ENCODE peak calls at places on chromosomes 7 and 10, in five cellular contexts. U is cardiac muscle cell, P is HCT116, F is spleen, B is foreskin keratinocyte. Q is an unnamed sample. For H3K27me3, the result is how much of the 10 kb centered on the place peaks cover.

GRCh38 chr10:105243381-105243780 is 602.3 kb downstream of the SORCS3 start:
- DNase-seq in U (no peak), P (no peak), F (no peak), B (peak), Q (no peak)

GRCh38 chr7:1748076-1748750 is 78.1 kb downstream of the ELFN1 start:
- DNase-seq in U (no peak), P (no peak), F (peak), B (no peak), Q (no peak)

GRCh38 chr10:1517684-1518083 is 219.6 kb downstream of the ADARB2 start:
- DNase-seq in U (no peak), P (no peak), F (no peak), B (no peak), Q (no peak)

GRCh38 chr10:132142396-132143161 is 44.2 kb upstream of the DPYSL4 start:
- DNase-seq in U (peak), P (no peak), F (peak), B (no peak), Q (peak)

GRCh38 chr10:70455213-70455630 is 13.7 kb upstream of the NODAL start:
- DNase-seq in U (no peak), P (no peak), F (no peak), B (no peak), Q (no peak)

GRCh38 chr7:94701555-94701973 is 45.6 kb upstream of the SGCE start:
- DNase-seq in U (peak), P (peak), F (no peak), B (peak), Q (no peak)

GRCh38 chr10:30433779-30434272 is at the start of gene MAP3K8:
- DNase-seq in U (peak), P (peak), F (peak), B (peak), Q (peak)

GRCh38 chr7:37442268-37442667 is 6.4 kb downstream of the ELMO1 start:
- DNase-seq in U (no peak), P (no peak), F (no peak), B (no peak), Q (no peak)

GRCh38 chr10:103870503-103870902 is 15.1 kb upstream of the SH3PXD2A start:
- DNase-seq in U (peak), P (no peak), F (no peak), B (peak), Q (no peak)

GRCh38 chr10:112689327-112689726 is 242.3 kb downstream of the VTI1A start:
- DNase-seq in U (peak), P (peak), F (no peak), B (no peak), Q (no peak)

GRCh38 chr10:29804025-29804852 is 169.5 kb upstream of the SVIL start:
- DNase-seq in U (peak), P (peak), F (no peak), B (peak), Q (no peak)

GRCh38 chr10:58818889-58819288 is 306.2 kb downstream of the BICC1 start:
- DNase-seq in U (peak), P (no peak), F (no peak), B (no peak), Q (no peak)

GRCh38 chr10:5497289-5497688 is 2.1 kb downstream of the CALML5 start:
- DNase-seq in U (no peak), P (no peak), F (no peak), B (no peak), Q (no peak)

GRCh38 chr7:76505168-76506080 is 4.9 kb upstream of the UPK3B start:
- DNase-seq in U (no peak), P (no peak), F (peak), B (no peak), Q (no peak)

GRCh38 chr7:90719159-90719558 is 123.0 kb downstream of the CDK14 start:
- DNase-seq in U (no peak), P (no peak), F (no peak), B (no peak), Q (no peak)

GRCh38 chr7:90723866-90724265 is 127.7 kb downstream of the CDK14 start:
- DNase-seq in U (no peak), P (no peak), F (no peak), B (peak), Q (no peak)

GRCh38 chr7:90720970-90721768 is 125.0 kb downstream of the CDK14 start:
- DNase-seq in U (peak), P (no peak), F (no peak), B (peak), Q (no peak)

GRCh38 chr7:90723233-90723632 is 127.1 kb downstream of the CDK14 start:
- DNase-seq in U (no peak), P (no peak), F (no peak), B (no peak), Q (no peak)

DNA sequence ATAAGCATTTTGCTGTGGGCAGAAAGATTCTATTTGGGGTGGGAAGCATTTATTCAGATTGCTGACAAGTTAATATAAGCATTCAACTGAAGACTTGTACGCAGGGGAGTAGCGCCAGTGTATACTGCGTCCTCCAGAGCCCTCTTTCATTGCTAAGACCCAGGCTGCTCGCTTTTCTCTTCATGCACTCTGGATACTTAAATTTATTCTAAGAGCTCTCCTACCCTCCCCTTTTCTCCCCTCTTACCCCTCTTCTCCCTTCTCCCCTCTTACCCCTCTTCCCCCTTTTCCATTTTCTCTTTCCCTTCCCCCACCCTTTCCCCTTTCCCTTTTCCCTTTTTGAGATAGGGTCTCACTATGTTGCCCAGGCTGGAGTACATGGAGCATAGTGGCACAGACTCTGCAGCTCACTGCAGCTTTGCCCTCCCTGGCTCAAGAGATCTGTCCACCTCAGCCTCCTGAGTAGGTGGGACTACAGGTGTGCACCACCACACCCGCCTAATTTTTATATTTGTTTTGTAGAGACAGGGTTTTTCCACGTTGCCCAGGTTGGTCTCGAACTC is 125.8 kb downstream of the CDK14 start:
- DNase-seq in U (no peak), P (no peak), F (no peak), B (no peak), Q (no peak)
- H3K27ac ChIP-seq in U (no peak), P (no peak), F (peak), B (no peak), Q (no peak)

GRCh38 chr10:25555865-25556264 is 378.2 kb upstream of the MYO3A start:
- DNase-seq in U (no peak), P (no peak), F (no peak), B (no peak), Q (no peak)
- TF ChIP-seq CTCF in U (peak), P (peak), F (no peak), B (no peak), Q (no peak)

GRCh38 chr10:116961305-116962251 is 43.4 kb downstream of the SHTN1 start:
- DNase-seq in U (no peak), P (no peak), F (no peak), B (no peak), Q (no peak)
- H3K27me3 ChIP-seq in U (under half), P (under half), F (under half), B (under half), Q (under half)

DNA sequence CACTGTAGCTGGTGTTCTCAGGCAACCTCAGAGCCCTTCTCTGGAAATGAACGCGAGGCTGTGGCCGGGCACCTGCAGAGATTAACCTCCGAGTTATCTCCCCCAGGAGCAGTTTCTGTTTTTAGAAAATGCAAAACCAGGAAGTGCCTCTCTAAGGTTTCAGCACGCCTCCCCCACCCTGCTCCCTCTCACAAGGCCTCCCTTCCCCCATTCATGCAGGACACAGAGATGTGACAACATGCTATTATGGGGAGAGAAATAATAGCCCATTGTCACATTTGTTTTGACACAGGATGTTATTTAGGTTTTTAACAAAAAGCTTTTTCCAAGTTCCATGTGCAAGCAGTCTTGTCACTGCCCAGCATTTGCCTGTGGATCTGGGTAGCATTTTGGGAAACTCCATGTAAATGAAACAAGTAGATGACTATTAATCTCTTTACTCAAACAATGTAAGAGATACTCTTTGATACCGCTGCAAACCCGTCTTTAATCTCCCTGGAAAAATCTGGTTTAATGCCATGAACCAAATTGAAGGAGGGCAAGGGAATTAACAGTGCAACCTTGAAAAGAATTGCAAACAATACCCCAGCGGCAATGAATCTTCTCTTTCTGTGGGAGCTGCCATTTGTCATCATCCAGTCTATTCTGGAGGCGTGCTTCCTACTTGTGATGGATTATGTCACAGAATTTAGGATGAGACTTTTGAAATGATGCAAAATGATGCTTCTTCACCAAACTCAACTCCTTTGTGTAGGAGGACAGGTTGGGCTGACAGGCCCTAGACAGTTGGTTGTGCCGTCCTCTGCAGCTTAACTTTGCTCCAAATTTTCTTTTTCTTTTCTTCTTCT is 86.5 kb upstream of the NMT2 start:
- DNase-seq in U (no peak), P (no peak), F (peak), B (no peak), Q (no peak)
- H3K27ac ChIP-seq in U (peak), P (no peak), F (peak), B (no peak), Q (no peak)

DNA sequence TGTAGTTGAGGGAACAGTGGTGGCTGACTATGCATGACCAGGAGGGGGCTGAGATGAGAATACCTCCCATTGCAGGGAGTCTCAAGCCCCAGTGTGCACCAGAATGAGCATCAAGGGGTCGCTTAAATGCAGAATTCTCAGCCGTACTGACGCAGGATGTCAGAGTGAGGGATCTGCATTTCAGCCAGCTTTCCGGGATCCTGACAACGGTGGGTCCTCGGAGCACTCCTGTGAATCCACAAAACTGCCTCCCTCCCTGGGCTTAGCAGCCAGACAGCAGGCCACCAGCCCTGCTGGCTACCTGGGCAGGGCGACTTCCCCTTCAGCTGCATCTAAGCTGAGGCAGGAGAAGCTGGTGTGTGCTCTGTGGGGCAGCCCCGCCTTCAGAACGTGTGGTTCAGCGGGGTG is 21.8 kb upstream of the LOXL4 start:
- DNase-seq in U (no peak), P (no peak), F (no peak), B (no peak), Q (no peak)
- TF ChIP-seq CTCF in U (no peak), P (no peak), F (no peak), B (no peak), Q (no peak)

GRCh38 chr10:43071881-43072650 is 4.8 kb upstream of the RET start:
- DNase-seq in U (no peak), P (no peak), F (peak), B (no peak), Q (no peak)
- H3K27me3 ChIP-seq in U (under half), P (under half), F (under half), B (under half), Q (under half)

GRCh38 chr7:139735466-139735865 is 42.3 kb downstream of the HIPK2 start:
- DNase-seq in U (no peak), P (no peak), F (no peak), B (no peak), Q (no peak)

GRCh38 chr7:139734395-139734794 is 43.4 kb downstream of the HIPK2 start:
- DNase-seq in U (peak), P (no peak), F (no peak), B (peak), Q (no peak)

GRCh38 chr7:139738101-139738489 is 39.7 kb downstream of the HIPK2 start:
- DNase-seq in U (peak), P (no peak), F (no peak), B (no peak), Q (no peak)

GRCh38 chr7:139737221-139738100 is 40.3 kb downstream of the HIPK2 start:
- DNase-seq in U (no peak), P (no peak), F (no peak), B (peak), Q (no peak)

GRCh38 chr7:139735912-139736595 is 41.7 kb downstream of the HIPK2 start:
- DNase-seq in U (no peak), P (no peak), F (no peak), B (no peak), Q (no peak)
- H3K27ac ChIP-seq in U (no peak), P (no peak), F (peak), B (no peak), Q (peak)

Q was measured in upper lobe of right lung.